ENCODE peak calls at places on chromosomes 12 and 14, in six cellular contexts. V, S, W, P, E and J are unnamed samples.

GRCh38 chr12:126182619-126183236 is 1117.5 kb downstream of the AACS start:
- DNase-seq in V (no peak), S (no peak), W (no peak), P (peak), E (no peak), J (no peak)

GRCh38 chr12:104695453-104696148 is 238.9 kb downstream of the CHST11 start:
- DNase-seq in V (peak), S (no peak), W (peak), P (no peak), E (peak), J (peak)

GRCh38 chr12:94261119-94261518 is 112.7 kb downstream of the PLXNC1 start:
- DNase-seq in V (no peak), S (peak), W (no peak), P (no peak), E (no peak), J (no peak)

GRCh38 chr14:34023824-34024767 is 73.2 kb upstream of the EGLN3 start:
- DNase-seq in V (no peak), S (peak), W (no peak), P (no peak), E (peak), J (no peak)

GRCh38 chr14:92412912-92413311 is 89.9 kb downstream of the SLC24A4 start:
- DNase-seq in V (peak), S (no peak), W (no peak), P (no peak), E (no peak), J (no peak)

GRCh38 chr12:54126696-54127537 is 61.9 kb downstream of the SMUG1 start:
- DNase-seq in V (no peak), S (peak), W (no peak), P (peak), E (peak), J (no peak)

GRCh38 chr12:3293446-3294161 is 197.4 kb upstream of the PRMT8 start:
- DNase-seq in V (peak), S (no peak), W (no peak), P (no peak), E (no peak), J (no peak)

GRCh38 chr12:6684609-6685008 is 4.6 kb downstream of the ZNF384 start:
- DNase-seq in V (no peak), S (peak), W (peak), P (peak), E (no peak), J (no peak)

GRCh38 chr12:112837629-112838191 is 46.2 kb downstream of the RPH3A start:
- DNase-seq in V (no peak), S (no peak), W (no peak), P (no peak), E (no peak), J (no peak)

GRCh38 chr12:127388985-127389384 is 878.0 kb upstream of the TMEM132C start:
- DNase-seq in V (no peak), S (no peak), W (no peak), P (no peak), E (no peak), J (no peak)

GRCh38 chr14:34673702-34674101 is 40.7 kb downstream of the CFL2 start:
- DNase-seq in V (no peak), S (no peak), W (no peak), P (no peak), E (no peak), J (no peak)

GRCh38 chr12:10562306-10562933 is 51.0 kb downstream of the MAGOHB start:
- DNase-seq in V (peak), S (peak), W (peak), P (peak), E (no peak), J (peak)

DNA sequence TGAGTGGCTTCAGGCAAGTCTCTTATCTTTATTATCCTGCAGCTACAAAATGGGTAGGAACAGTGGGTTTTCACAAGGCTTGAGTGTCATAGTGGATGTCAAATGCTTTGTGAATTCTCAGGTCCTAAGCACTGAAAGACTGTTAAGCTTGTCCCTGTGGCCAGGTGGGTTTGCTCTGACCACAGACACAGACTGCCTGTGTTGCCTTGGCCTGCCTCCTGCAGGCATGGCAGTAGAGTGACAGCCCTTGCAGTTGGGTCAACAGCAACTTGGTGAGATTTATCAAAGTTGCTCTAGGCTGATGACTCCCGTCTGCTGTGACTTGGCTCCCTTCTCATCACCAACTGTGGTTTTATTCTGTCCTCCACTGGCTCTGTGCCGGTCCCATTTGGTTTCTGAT is 520.0 kb upstream of the CCDC196 start:
- DNase-seq in V (no peak), S (no peak), W (no peak), P (no peak), E (no peak), J (no peak)
- TF ChIP-seq CTCF in V (no peak), S (peak), W (peak), P (no peak), E (no peak), J (no peak)

GRCh38 chr12:41681898-41682297 is 462.8 kb downstream of the GXYLT1 start:
- DNase-seq in V (no peak), S (peak), W (peak), P (no peak), E (no peak), J (no peak)

GRCh38 chr12:41683023-41683422 is 461.7 kb downstream of the GXYLT1 start:
- DNase-seq in V (no peak), S (no peak), W (peak), P (no peak), E (no peak), J (no peak)

GRCh38 chr12:41683513-41683912 is 461.2 kb downstream of the GXYLT1 start:
- DNase-seq in V (no peak), S (no peak), W (no peak), P (no peak), E (no peak), J (no peak)

GRCh38 chr12:41680155-41680554 is 464.5 kb downstream of the GXYLT1 start:
- DNase-seq in V (no peak), S (no peak), W (no peak), P (no peak), E (no peak), J (no peak)

GRCh38 chr12:41684997-41685396 is 459.7 kb downstream of the GXYLT1 start:
- DNase-seq in V (no peak), S (no peak), W (no peak), P (no peak), E (no peak), J (no peak)
- TF ChIP-seq CTCF in V (no peak), S (no peak), W (no peak), P (peak), E (peak), J (no peak)

GRCh38 chr12:90100619-90101018 is 392.0 kb upstream of the ATP2B1 start:
- DNase-seq in V (no peak), S (no peak), W (no peak), P (no peak), E (no peak), J (no peak)

GRCh38 chr12:90106568-90106967 is 397.9 kb upstream of the ATP2B1 start:
- DNase-seq in V (no peak), S (no peak), W (no peak), P (no peak), E (no peak), J (no peak)

GRCh38 chr12:90099288-90099687 is 390.6 kb upstream of the ATP2B1 start:
- DNase-seq in V (peak), S (no peak), W (no peak), P (no peak), E (no peak), J (no peak)

GRCh38 chr12:90098132-90098779 is 389.6 kb upstream of the ATP2B1 start:
- DNase-seq in V (no peak), S (no peak), W (peak), P (no peak), E (no peak), J (no peak)

DNA sequence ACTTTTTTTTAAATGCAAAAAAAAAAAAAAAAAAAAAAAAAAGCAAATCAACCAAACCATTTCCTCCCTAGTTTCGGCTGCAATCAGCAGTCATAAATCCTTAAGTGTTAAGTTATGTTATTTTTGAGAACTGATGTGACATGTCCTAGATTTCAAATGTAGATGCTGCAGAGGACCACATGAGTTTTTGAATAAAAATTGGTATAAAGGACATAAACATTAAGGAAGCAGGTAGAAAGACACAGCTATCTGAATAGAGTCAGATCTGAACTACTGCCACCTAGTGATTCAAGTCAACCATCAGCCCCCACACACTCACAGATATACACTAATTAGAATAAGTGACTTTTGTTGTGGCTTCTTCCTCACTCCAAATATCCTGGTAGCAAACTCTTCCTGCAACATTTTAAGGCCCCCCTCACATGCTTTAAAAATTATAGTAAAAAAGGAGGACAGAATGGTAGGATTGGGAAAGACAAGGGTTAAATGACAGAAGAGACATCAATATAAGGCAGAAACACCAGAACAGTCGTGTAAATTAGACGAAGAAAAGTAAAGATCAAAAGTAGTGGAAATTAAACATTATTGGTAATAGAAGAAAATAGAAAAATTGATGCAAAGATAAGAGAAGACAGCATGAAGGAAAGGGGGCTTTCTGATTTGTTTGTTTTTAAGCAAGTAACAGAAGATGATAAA is 394.5 kb upstream of the ATP2B1 start:
- DNase-seq in V (peak), S (peak), W (peak), P (peak), E (peak), J (peak)
- TF ChIP-seq CTCF in V (peak), S (peak), W (peak), P (peak), E (peak), J (peak)

GRCh38 chr12:75289678-75290200 is 40.4 kb downstream of the CAPS2 start:
- DNase-seq in V (peak), S (no peak), W (no peak), P (no peak), E (no peak), J (no peak)
- TF ChIP-seq CTCF in V (peak), S (no peak), W (peak), P (peak), E (peak), J (no peak)

GRCh38 chr12:29024117-29024516 is 125.0 kb upstream of the FAR2 start:
- DNase-seq in V (no peak), S (peak), W (no peak), P (no peak), E (no peak), J (no peak)
- TF ChIP-seq CTCF in V (peak), S (no peak), W (peak), P (no peak), E (peak), J (no peak)

DNA sequence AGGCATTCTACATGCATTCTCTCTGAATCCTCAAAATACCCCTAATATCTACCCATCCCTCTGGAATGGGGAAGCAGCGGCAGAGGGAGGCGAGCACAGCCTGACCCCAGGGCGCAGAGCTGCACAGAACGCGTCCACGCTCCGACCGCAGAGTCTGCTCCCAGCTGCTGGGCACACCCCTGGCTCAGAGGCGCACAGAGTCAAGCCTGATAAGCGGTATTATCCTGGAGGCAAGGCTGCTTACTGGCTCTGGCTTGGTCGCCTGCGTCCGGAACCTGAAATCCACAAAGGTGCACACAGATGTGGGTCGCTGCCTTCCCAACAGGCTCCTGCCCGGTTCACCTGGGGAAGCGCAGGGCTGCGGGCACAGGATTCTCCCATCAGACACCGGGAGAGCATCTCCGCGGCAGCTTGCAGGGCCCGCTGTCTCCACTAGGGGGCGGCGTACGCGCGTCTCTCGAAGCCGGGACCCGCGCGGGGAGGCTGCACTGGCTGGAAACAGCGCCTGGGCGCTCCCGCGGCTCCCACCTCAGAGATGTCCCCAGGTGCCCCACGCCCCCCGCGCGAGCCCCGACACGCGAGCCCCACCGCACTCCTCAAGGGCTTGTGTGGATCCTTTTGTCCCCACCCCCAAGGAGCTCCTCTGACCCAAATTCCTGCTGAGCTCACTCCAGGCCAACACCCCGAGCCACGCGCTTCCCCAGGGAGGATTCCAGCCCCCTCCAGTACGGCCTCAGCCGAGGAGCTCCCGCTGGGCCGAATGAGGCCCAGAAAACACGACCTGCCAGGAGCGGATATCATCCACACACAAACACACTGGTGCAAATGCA is 120.1 kb upstream of the FZD10 start:
- DNase-seq in V (no peak), S (peak), W (no peak), P (peak), E (peak), J (peak)
- TF ChIP-seq CTCF in V (peak), S (peak), W (peak), P (peak), E (peak), J (peak)

GRCh38 chr14:20934148-20934762 is 21.0 kb upstream of the RNASE2 start:
- DNase-seq in V (no peak), S (peak), W (peak), P (peak), E (peak), J (peak)
- TF ChIP-seq CTCF in V (peak), S (peak), W (peak), P (peak), E (peak), J (peak)

GRCh38 chr12:14619731-14620501 is 52.2 kb upstream of the PLBD1 start:
- DNase-seq in V (no peak), S (no peak), W (no peak), P (peak), E (peak), J (no peak)

GRCh38 chr12:14621821-14622220 is 54.1 kb upstream of the PLBD1 start:
- DNase-seq in V (no peak), S (no peak), W (peak), P (no peak), E (no peak), J (no peak)

GRCh38 chr12:14613718-14614117 is 46.0 kb upstream of the PLBD1 start:
- DNase-seq in V (no peak), S (no peak), W (peak), P (no peak), E (no peak), J (peak)

GRCh38 chr12:14614704-14615121 is 47.0 kb upstream of the PLBD1 start:
- DNase-seq in V (no peak), S (peak), W (peak), P (peak), E (no peak), J (peak)

DNA sequence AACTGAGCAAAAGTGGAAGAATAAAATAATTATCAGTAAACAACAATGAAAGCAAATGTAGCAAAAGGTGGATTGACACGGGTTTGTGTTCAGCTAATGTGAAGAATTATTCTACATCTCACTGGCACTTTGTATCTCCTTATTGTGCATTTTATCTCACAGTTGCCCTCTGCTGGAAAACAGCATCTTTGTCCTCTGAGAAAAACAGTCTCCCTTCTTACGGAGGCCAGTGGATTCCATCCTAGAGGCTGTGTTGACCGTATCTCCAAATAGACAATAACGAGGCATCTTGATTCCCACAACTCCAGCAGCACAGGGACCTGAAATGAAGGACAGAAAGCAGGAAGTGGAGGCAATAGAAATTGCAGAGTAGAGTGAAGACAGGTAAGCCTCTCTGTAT is 51.3 kb upstream of the PLBD1 start:
- DNase-seq in V (no peak), S (peak), W (peak), P (peak), E (no peak), J (no peak)
- TF ChIP-seq CTCF in V (peak), S (peak), W (peak), P (peak), E (peak), J (no peak)